ENCODE peak calls at places on chromosomes 11 and 22, in ten cellular contexts. H, J, S, Z, O, V, M, Y, Q and R are unnamed samples.

GRCh38 chr22:45096256-45096907 is 67.3 kb upstream of the NUP50 start:
- DNase-seq in S (peak), Y (peak), V (peak), Q (peak), Z (peak), J (peak), H (peak), O (peak), M (peak), R (peak)

GRCh38 chr22:35638408-35638807 is 9.8 kb upstream of the APOL6 start:
- DNase-seq in M (peak), Y (peak), O (peak), V (no peak), J (peak), H (no peak), S (no peak), Z (no peak), Q (no peak), R (peak)

GRCh38 chr22:37148031-37148651 is 1.6 kb downstream of the IL2RB start:
- DNase-seq in Y (no peak), Z (peak), S (no peak), J (no peak), O (no peak), Q (no peak), H (peak), M (no peak), V (no peak), R (no peak)

GRCh38 chr11:9947231-9947864 is 283.5 kb downstream of the SWAP70 start:
- DNase-seq in V (no peak), O (no peak), M (no peak), J (no peak), S (no peak), Q (no peak), Z (no peak), Y (no peak), H (no peak), R (no peak)

GRCh38 chr11:5592615-5593014 is 3.8 kb upstream of the TRIM6 start:
- DNase-seq in J (no peak), O (no peak), H (no peak), Q (no peak), V (no peak), S (no peak), Y (no peak), Z (no peak), M (no peak), R (no peak)

GRCh38 chr11:34916810-34917780 is 677 bp downstream of the PDHX start:
- DNase-seq in H (no peak), Z (no peak), V (peak), Y (no peak), Q (no peak), O (peak), M (peak), S (no peak), J (no peak), R (peak)

GRCh38 chr11:70353900-70354568 is 44.3 kb upstream of the CTTN start:
- DNase-seq in S (no peak), H (no peak), V (no peak), M (no peak), O (no peak), J (no peak), Z (no peak), Q (no peak), Y (no peak), R (no peak)

GRCh38 chr11:13114566-13115465 is 105.7 kb downstream of the RASSF10 start:
- DNase-seq in H (no peak), Z (no peak), Q (no peak), M (no peak), Y (no peak), S (peak), V (no peak), O (no peak), J (no peak), R (no peak)

GRCh38 chr11:44989831-44990566 is 39.3 kb upstream of the TP53I11 start:
- DNase-seq in V (no peak), Y (no peak), H (no peak), Q (no peak), J (no peak), O (no peak), Z (no peak), M (no peak), S (no peak), R (peak)

GRCh38 chr11:116515666-116516184 is 257.1 kb downstream of the BUD13 start:
- DNase-seq in V (no peak), Q (no peak), H (no peak), J (no peak), M (no peak), Z (no peak), S (no peak), O (no peak), Y (no peak), R (no peak)

GRCh38 chr11:45771942-45772522 is 32.9 kb upstream of the SLC35C1 start:
- DNase-seq in V (peak), Z (peak), O (peak), Y (peak), J (peak), Q (peak), H (peak), M (peak), S (peak), R (peak)

GRCh38 chr11:111982019-111982464 is 43.2 kb upstream of the DLAT start:
- DNase-seq in H (peak), Q (no peak), Z (peak), V (peak), J (no peak), Y (peak), S (peak), O (peak), M (no peak), R (peak)

GRCh38 chr11:27882066-27882697 is 181.9 kb upstream of the BDNF start:
- DNase-seq in Q (no peak), H (no peak), Z (no peak), V (no peak), O (peak), S (no peak), M (no peak), J (no peak), Y (peak), R (no peak)

GRCh38 chr11:125441648-125442410 is 54.2 kb downstream of the FEZ1 start:
- DNase-seq in O (no peak), H (no peak), V (no peak), S (no peak), Q (no peak), M (no peak), J (no peak), Y (no peak), Z (no peak), R (no peak)

GRCh38 chr22:11598492-11599440 is 3929.2 kb upstream of the OR11H1 start:
- DNase-seq in Z (no peak), O (no peak), Q (no peak), S (no peak), H (no peak), J (no peak), M (no peak), V (no peak), Y (no peak), R (no peak)

GRCh38 chr11:34792143-34792542 is 124.0 kb downstream of the APIP start:
- DNase-seq in S (no peak), Y (no peak), O (no peak), Q (no peak), V (no peak), J (no peak), M (no peak), H (no peak), Z (no peak), R (no peak)

GRCh38 chr11:95933594-95933993 is 9.7 kb upstream of the MTMR2 start:
- DNase-seq in M (no peak), Y (no peak), V (no peak), J (peak), S (no peak), O (no peak), Q (no peak), H (no peak), Z (no peak), R (no peak)

GRCh38 chr22:49658902-49659280 is 168.8 kb downstream of the BRD1 start:
- DNase-seq in S (no peak), Y (no peak), J (no peak), H (no peak), Q (no peak), V (no peak), Z (no peak), M (no peak), O (no peak), R (no peak)

GRCh38 chr22:37259540-37260029 is 15.5 kb upstream of the RAC2 start:
- DNase-seq in J (peak), S (peak), M (peak), Q (no peak), V (no peak), H (no peak), O (peak), Z (no peak), Y (peak), R (peak)

GRCh38 chr11:87295237-87295636 is 257.5 kb downstream of the TMEM135 start:
- DNase-seq in Y (no peak), S (no peak), H (no peak), M (no peak), V (no peak), Z (no peak), O (no peak), Q (no peak), J (no peak), R (no peak)

GRCh38 chr11:75639752-75640151 is 29.1 kb downstream of the MAP6 start:
- DNase-seq in S (peak), Y (peak), Q (no peak), J (peak), H (peak), Z (no peak), M (no peak), V (no peak), O (peak), R (peak)

GRCh38 chr22:19982991-19983578 is 33.5 kb downstream of the ARVCF start:
- DNase-seq in J (peak), O (no peak), M (no peak), Z (no peak), Y (no peak), Q (no peak), S (peak), V (no peak), H (no peak), R (no peak)

GRCh38 chr22:46929046-46929688 is 166.7 kb downstream of the TBC1D22A start:
- DNase-seq in J (no peak), Q (no peak), H (no peak), Z (no peak), M (no peak), V (no peak), S (no peak), Y (no peak), O (peak), R (peak)

GRCh38 chr11:107172996-107173395 is 154.7 kb upstream of the GUCY1A2 start:
- DNase-seq in Z (no peak), Q (no peak), M (no peak), V (no peak), J (no peak), O (no peak), Y (no peak), H (no peak), S (no peak), R (no peak)

GRCh38 chr11:131985769-131986393 is 615.5 kb downstream of the NTM start:
- DNase-seq in J (no peak), Y (no peak), O (no peak), S (no peak), Q (no peak), H (no peak), M (no peak), Z (no peak), V (no peak), R (peak)

GRCh38 chr11:66545701-66546367 is at the start of gene ZDHHC24:
- DNase-seq in Z (peak), J (peak), S (peak), Y (peak), Q (peak), M (peak), H (peak), V (peak), O (peak), R (peak)

GRCh38 chr11:60891103-60891741 is 15.2 kb downstream of the PRPF19 start:
- DNase-seq in H (no peak), M (no peak), J (no peak), S (no peak), Q (no peak), Y (no peak), V (no peak), Z (no peak), O (peak), R (no peak)

GRCh38 chr11:114479331-114479730 is 40.1 kb downstream of the REXO2 start:
- DNase-seq in M (no peak), V (no peak), S (no peak), Y (no peak), Q (no peak), Z (no peak), O (peak), H (no peak), J (no peak), R (no peak)

GRCh38 chr22:42399315-42400271 is 32.6 kb downstream of the NFAM1 start:
- DNase-seq in H (peak), O (no peak), J (no peak), V (no peak), Q (no peak), S (peak), Y (peak), Z (no peak), M (no peak), R (no peak)